ENCODE peak calls at places on chromosomes 3 and 15, in six cellular contexts. One of them, this sample, is unnamed.

GRCh38 chr15:80800067-80800466 is 20.9 kb downstream of the CEMIP start:
- DNase-seq in uterus: no peak
- DNase-seq in HCT116: no peak
- DNase-seq in stomach: no peak
- DNase-seq in cardiac muscle cell: no peak
- DNase-seq in fibroblast of lung: no peak
- DNase-seq in this sample: no peak

GRCh38 chr3:93843981-93844380 is 129.7 kb downstream of the PROS1 start:
- DNase-seq in uterus: no peak
- DNase-seq in HCT116: peak; percentile 16
- DNase-seq in stomach: no peak
- DNase-seq in cardiac muscle cell: no peak
- DNase-seq in fibroblast of lung: peak; percentile 92
- DNase-seq in this sample: no peak

GRCh38 chr3:133376805-133377204 is 23.1 kb upstream of the BFSP2 start:
- DNase-seq in uterus: no peak
- DNase-seq in HCT116: no peak
- DNase-seq in stomach: no peak
- DNase-seq in cardiac muscle cell: no peak
- DNase-seq in fibroblast of lung: no peak
- DNase-seq in this sample: no peak

GRCh38 chr3:10337323-10338163 is 16.6 kb upstream of the SEC13 start:
- DNase-seq in uterus: no peak
- DNase-seq in HCT116: no peak
- DNase-seq in stomach: no peak
- DNase-seq in cardiac muscle cell: no peak
- DNase-seq in fibroblast of lung: no peak
- DNase-seq in this sample: peak; percentile 36

GRCh38 chr15:33852570-33852969 is 115.7 kb upstream of the CHRM5 start:
- DNase-seq in uterus: no peak
- DNase-seq in HCT116: no peak
- DNase-seq in stomach: no peak
- DNase-seq in cardiac muscle cell: no peak
- DNase-seq in fibroblast of lung: peak; percentile 85
- DNase-seq in this sample: no peak

GRCh38 chr3:133892546-133893231 is 3.0 kb downstream of the RAB6B start:
- DNase-seq in uterus: no peak
- DNase-seq in HCT116: no peak
- DNase-seq in stomach: no peak
- DNase-seq in cardiac muscle cell: no peak
- DNase-seq in fibroblast of lung: no peak
- DNase-seq in this sample: no peak

GRCh38 chr3:170572665-170573253 is 13.1 kb downstream of the SLC7A14 start:
- DNase-seq in uterus: no peak
- DNase-seq in HCT116: no peak
- DNase-seq in stomach: no peak
- DNase-seq in cardiac muscle cell: no peak
- DNase-seq in fibroblast of lung: peak; percentile 80
- DNase-seq in this sample: no peak

GRCh38 chr3:170037463-170038433 is at the start of gene GPR160:
- DNase-seq in uterus: peak; percentile 35
- DNase-seq in HCT116: peak; percentile 64
- DNase-seq in stomach: peak; percentile 92
- DNase-seq in cardiac muscle cell: peak; percentile 75
- DNase-seq in fibroblast of lung: peak; percentile 14
- DNase-seq in this sample: peak; percentile 69

GRCh38 chr3:43288366-43288765 is 2.0 kb downstream of the SNRK start:
- DNase-seq in uterus: no peak
- DNase-seq in HCT116: no peak
- DNase-seq in stomach: no peak
- DNase-seq in cardiac muscle cell: no peak
- DNase-seq in fibroblast of lung: peak; percentile 17
- DNase-seq in this sample: no peak

GRCh38 chr3:185820973-185821758 is 3.7 kb downstream of the IGF2BP2 start:
- DNase-seq in uterus: no peak
- DNase-seq in HCT116: no peak
- DNase-seq in stomach: no peak
- DNase-seq in cardiac muscle cell: no peak
- DNase-seq in fibroblast of lung: peak; percentile 94
- DNase-seq in this sample: no peak

GRCh38 chr3:166263460-166263859 is 426.2 kb upstream of the BCHE start:
- DNase-seq in uterus: no peak
- DNase-seq in HCT116: no peak
- DNase-seq in stomach: no peak
- DNase-seq in cardiac muscle cell: no peak
- DNase-seq in fibroblast of lung: no peak
- DNase-seq in this sample: no peak

GRCh38 chr15:38176155-38176554 is 76.5 kb upstream of the SPRED1 start:
- DNase-seq in uterus: no peak
- DNase-seq in HCT116: no peak
- DNase-seq in stomach: no peak
- DNase-seq in cardiac muscle cell: no peak
- DNase-seq in fibroblast of lung: peak; percentile 86
- DNase-seq in this sample: no peak

GRCh38 chr3:15520185-15520584 is 1.3 kb downstream of the COLQ start:
- DNase-seq in uterus: no peak
- DNase-seq in HCT116: no peak
- DNase-seq in stomach: no peak
- DNase-seq in cardiac muscle cell: no peak
- DNase-seq in fibroblast of lung: no peak
- DNase-seq in this sample: no peak

GRCh38 chr15:75070674-75071073 is 47.3 kb downstream of the PPCDC start:
- DNase-seq in uterus: no peak
- DNase-seq in HCT116: no peak
- DNase-seq in stomach: no peak
- DNase-seq in cardiac muscle cell: no peak
- DNase-seq in fibroblast of lung: no peak
- DNase-seq in this sample: no peak

DNA sequence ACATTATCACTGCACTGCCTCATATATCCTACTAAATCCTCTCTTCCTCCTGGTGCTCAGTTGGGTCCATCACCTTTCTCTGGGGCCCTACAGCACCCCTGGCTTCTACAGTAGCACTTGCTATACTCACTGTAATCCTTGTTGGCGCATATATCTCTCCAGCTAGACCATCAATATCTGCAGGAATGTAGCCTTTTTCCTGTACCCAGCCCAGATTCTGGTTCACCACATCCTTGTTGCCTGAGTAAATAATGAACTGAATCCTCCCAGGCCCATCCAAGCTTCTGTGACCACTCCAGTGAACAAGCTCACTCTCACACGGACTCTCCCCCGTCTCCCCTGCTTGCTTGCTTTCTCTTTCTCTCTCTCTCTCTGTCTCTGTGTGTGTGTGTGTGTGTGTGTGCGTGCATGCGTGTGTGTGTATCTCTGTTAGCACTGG is 62.5 kb upstream of the LIPC start:
- DNase-seq in uterus: no peak
- DNase-seq in HCT116: no peak
- DNase-seq in stomach: no peak
- DNase-seq in cardiac muscle cell: no peak
- DNase-seq in fibroblast of lung: peak; percentile 93
- DNase-seq in this sample: no peak
- H3K4me3 ChIP-seq in uterus: no peak overlapping the region
- H3K4me3 ChIP-seq in HCT116: no peak overlapping the region
- H3K4me3 ChIP-seq in stomach: peak overlapping the region; percentile 9
- H3K4me3 ChIP-seq in cardiac muscle cell: no peak overlapping the region
- H3K4me3 ChIP-seq in fibroblast of lung: no peak overlapping the region
- H3K4me3 ChIP-seq in this sample: no peak overlapping the region

GRCh38 chr15:63461230-63461629 is 43.2 kb upstream of the USP3 start:
- DNase-seq in uterus: no peak
- DNase-seq in HCT116: no peak
- DNase-seq in stomach: peak; percentile 61
- DNase-seq in cardiac muscle cell: peak; percentile 51
- DNase-seq in fibroblast of lung: no peak
- DNase-seq in this sample: no peak
- TF ChIP-seq CTCF in uterus: no peak
- TF ChIP-seq CTCF in HCT116: no peak
- TF ChIP-seq CTCF in stomach: peak; percentile 9
- TF ChIP-seq CTCF in cardiac muscle cell: peak; percentile 28
- TF ChIP-seq CTCF in fibroblast of lung: no peak
- TF ChIP-seq CTCF in this sample: no peak

GRCh38 chr3:42184622-42185010 is 81.4 kb downstream of the CCK start:
- DNase-seq in uterus: no peak
- DNase-seq in HCT116: no peak
- DNase-seq in stomach: no peak
- DNase-seq in cardiac muscle cell: no peak
- DNase-seq in fibroblast of lung: no peak
- DNase-seq in this sample: no peak
- H3K4me1 ChIP-seq in uterus: no peaks in the 10 kb centered on the region
- H3K4me1 ChIP-seq in HCT116: peaks cover 36% of the 10 kb centered on the region
- H3K4me1 ChIP-seq in stomach: peaks cover 77% of the 10 kb centered on the region
- H3K4me1 ChIP-seq in cardiac muscle cell: peaks cover 4% of the 10 kb centered on the region
- H3K4me1 ChIP-seq in fibroblast of lung: no peaks in the 10 kb centered on the region
- H3K4me1 ChIP-seq in this sample: peaks cover 32% of the 10 kb centered on the region

DNA sequence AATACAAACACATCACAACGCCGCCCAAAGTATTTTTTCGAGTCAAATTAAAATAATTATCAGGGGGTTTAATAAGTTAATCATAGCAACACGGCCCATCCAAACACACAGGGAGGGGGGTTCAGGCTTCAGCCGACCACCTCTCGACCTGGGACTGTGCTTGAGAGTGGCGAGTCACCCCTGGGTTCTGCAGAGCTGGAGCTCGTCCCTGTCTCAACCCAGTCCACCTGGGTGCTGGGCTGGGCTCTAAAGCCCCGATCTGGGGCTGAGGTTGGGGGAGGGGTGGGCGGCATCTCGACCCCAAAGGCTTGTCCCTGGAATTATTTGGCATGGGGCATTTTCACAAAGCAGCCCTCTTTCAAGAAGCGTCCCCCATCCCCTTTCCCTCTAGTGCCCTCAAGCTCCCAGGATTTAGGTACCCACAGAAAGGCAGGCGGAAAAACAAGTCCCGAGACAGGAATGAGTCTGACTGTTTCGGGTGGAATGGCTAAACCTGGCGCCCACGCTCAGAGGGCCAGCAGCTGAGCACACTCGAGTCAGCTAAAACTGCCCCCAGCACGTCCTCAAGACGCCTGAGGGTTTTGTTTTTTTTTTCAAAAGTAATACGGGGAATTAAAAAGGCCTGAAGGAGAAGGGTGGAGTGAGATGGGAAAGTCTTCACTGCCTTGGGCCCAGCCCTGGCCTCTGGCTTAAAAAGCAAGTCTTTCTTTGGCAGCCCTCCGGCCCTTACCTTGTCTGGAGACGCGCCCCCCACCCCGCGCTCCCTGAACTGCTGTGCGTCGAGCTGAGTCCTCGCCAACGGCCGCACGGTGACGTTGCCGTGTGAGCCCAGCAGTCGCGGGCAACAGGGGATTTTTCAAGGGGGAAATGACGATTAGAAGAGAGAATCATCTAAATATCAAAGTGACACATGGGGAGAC is 32.5 kb downstream of the NR2F2 start:
- DNase-seq in uterus: no peak
- DNase-seq in HCT116: no peak
- DNase-seq in stomach: peak; percentile 46
- DNase-seq in cardiac muscle cell: no peak
- DNase-seq in fibroblast of lung: no peak
- DNase-seq in this sample: no peak
- H3K4me3 ChIP-seq in uterus: no peak overlapping the region
- H3K4me3 ChIP-seq in HCT116: no peak overlapping the region
- H3K4me3 ChIP-seq in stomach: peak overlapping the region; percentile 10
- H3K4me3 ChIP-seq in cardiac muscle cell: no peak overlapping the region
- H3K4me3 ChIP-seq in fibroblast of lung: no peak overlapping the region
- H3K4me3 ChIP-seq in this sample: no peak overlapping the region

GRCh38 chr3:65689436-65689835 is 349.3 kb downstream of the MAGI1 start:
- DNase-seq in uterus: no peak
- DNase-seq in HCT116: no peak
- DNase-seq in stomach: no peak
- DNase-seq in cardiac muscle cell: peak; percentile 8
- DNase-seq in fibroblast of lung: no peak
- DNase-seq in this sample: no peak
- TF ChIP-seq CTCF in uterus: no peak
- TF ChIP-seq CTCF in HCT116: peak; percentile 7
- TF ChIP-seq CTCF in stomach: no peak
- TF ChIP-seq CTCF in cardiac muscle cell: no peak
- TF ChIP-seq CTCF in fibroblast of lung: no peak
- TF ChIP-seq CTCF in this sample: no peak

GRCh38 chr3:187014417-187014864 is 84.1 kb downstream of the ST6GAL1 start:
- DNase-seq in uterus: no peak
- DNase-seq in HCT116: no peak
- DNase-seq in stomach: no peak
- DNase-seq in cardiac muscle cell: no peak
- DNase-seq in fibroblast of lung: no peak
- DNase-seq in this sample: no peak
- H3K4me1 ChIP-seq in uterus: no peaks in the 10 kb centered on the region
- H3K4me1 ChIP-seq in HCT116: no peaks in the 10 kb centered on the region
- H3K4me1 ChIP-seq in stomach: peaks cover 9% of the 10 kb centered on the region
- H3K4me1 ChIP-seq in cardiac muscle cell: no peaks in the 10 kb centered on the region
- H3K4me1 ChIP-seq in fibroblast of lung: no peaks in the 10 kb centered on the region
- H3K4me1 ChIP-seq in this sample: peaks cover 7% of the 10 kb centered on the region

This sample was measured in psoas muscle.